ENCODE peak calls at places on chromosomes 5 and 9, in seven cellular contexts. One of them, this sample, is unnamed.

GRCh38 chr5:61784337-61784736 is 452.3 kb downstream of the ZSWIM6 start:
- DNase-seq in endothelial cell of umbilical vein: no peak
- DNase-seq in stimulated activated CD4-positive, alpha-beta T cell treated with anti-CD3 and anti-CD28 coated beads, Interleukin-4, amount 100 ng/mL, for 48 hours: no peak
- DNase-seq in HEK293T: no peak
- DNase-seq in stimulated activated CD8-positive, alpha-beta memory T cell treated with anti-CD3 and anti-CD28 coated beads, Interleukin-4, amount 100 ng/mL, for 4 hours: no peak
- DNase-seq in hippocampal formation: no peak
- DNase-seq in CD8-positive, alpha-beta T cell: no peak
- DNase-seq in this sample: no peak

GRCh38 chr5:107668933-107669542 is 1.7 kb downstream of the EFNA5 start:
- DNase-seq in endothelial cell of umbilical vein: peak
- DNase-seq in stimulated activated CD4-positive, alpha-beta T cell treated with anti-CD3 and anti-CD28 coated beads, Interleukin-4, amount 100 ng/mL, for 48 hours: no peak
- DNase-seq in HEK293T: no peak
- DNase-seq in stimulated activated CD8-positive, alpha-beta memory T cell treated with anti-CD3 and anti-CD28 coated beads, Interleukin-4, amount 100 ng/mL, for 4 hours: no peak
- DNase-seq in hippocampal formation: no peak
- DNase-seq in CD8-positive, alpha-beta T cell: no peak
- DNase-seq in this sample: no peak

GRCh38 chr5:138636401-138636944 is 61.3 kb upstream of the HSPA9 start:
- DNase-seq in endothelial cell of umbilical vein: no peak
- DNase-seq in stimulated activated CD4-positive, alpha-beta T cell treated with anti-CD3 and anti-CD28 coated beads, Interleukin-4, amount 100 ng/mL, for 48 hours: no peak
- DNase-seq in HEK293T: no peak
- DNase-seq in stimulated activated CD8-positive, alpha-beta memory T cell treated with anti-CD3 and anti-CD28 coated beads, Interleukin-4, amount 100 ng/mL, for 4 hours: no peak
- DNase-seq in hippocampal formation: no peak
- DNase-seq in CD8-positive, alpha-beta T cell: no peak
- DNase-seq in this sample: no peak

GRCh38 chr9:129761901-129762359 is 9.1 kb upstream of the PTGES start:
- DNase-seq in endothelial cell of umbilical vein: no peak
- DNase-seq in stimulated activated CD4-positive, alpha-beta T cell treated with anti-CD3 and anti-CD28 coated beads, Interleukin-4, amount 100 ng/mL, for 48 hours: no peak
- DNase-seq in HEK293T: no peak
- DNase-seq in stimulated activated CD8-positive, alpha-beta memory T cell treated with anti-CD3 and anti-CD28 coated beads, Interleukin-4, amount 100 ng/mL, for 4 hours: no peak
- DNase-seq in hippocampal formation: no peak
- DNase-seq in CD8-positive, alpha-beta T cell: no peak
- DNase-seq in this sample: no peak

GRCh38 chr5:34627794-34628193 is 28.3 kb upstream of the RAI14 start:
- DNase-seq in endothelial cell of umbilical vein: peak
- DNase-seq in stimulated activated CD4-positive, alpha-beta T cell treated with anti-CD3 and anti-CD28 coated beads, Interleukin-4, amount 100 ng/mL, for 48 hours: no peak
- DNase-seq in HEK293T: no peak
- DNase-seq in stimulated activated CD8-positive, alpha-beta memory T cell treated with anti-CD3 and anti-CD28 coated beads, Interleukin-4, amount 100 ng/mL, for 4 hours: no peak
- DNase-seq in hippocampal formation: no peak
- DNase-seq in CD8-positive, alpha-beta T cell: no peak
- DNase-seq in this sample: no peak

GRCh38 chr9:20395671-20396070 is 226.6 kb downstream of the MLLT3 start:
- DNase-seq in endothelial cell of umbilical vein: peak
- DNase-seq in stimulated activated CD4-positive, alpha-beta T cell treated with anti-CD3 and anti-CD28 coated beads, Interleukin-4, amount 100 ng/mL, for 48 hours: no peak
- DNase-seq in HEK293T: no peak
- DNase-seq in stimulated activated CD8-positive, alpha-beta memory T cell treated with anti-CD3 and anti-CD28 coated beads, Interleukin-4, amount 100 ng/mL, for 4 hours: no peak
- DNase-seq in hippocampal formation: no peak
- DNase-seq in CD8-positive, alpha-beta T cell: no peak
- DNase-seq in this sample: no peak

GRCh38 chr5:58999804-59000595 is 417.1 kb downstream of the RAB3C start:
- DNase-seq in endothelial cell of umbilical vein: no peak
- DNase-seq in stimulated activated CD4-positive, alpha-beta T cell treated with anti-CD3 and anti-CD28 coated beads, Interleukin-4, amount 100 ng/mL, for 48 hours: no peak
- DNase-seq in HEK293T: peak
- DNase-seq in stimulated activated CD8-positive, alpha-beta memory T cell treated with anti-CD3 and anti-CD28 coated beads, Interleukin-4, amount 100 ng/mL, for 4 hours: no peak
- DNase-seq in hippocampal formation: peak
- DNase-seq in CD8-positive, alpha-beta T cell: no peak
- DNase-seq in this sample: no peak

GRCh38 chr5:172906888-172907287 is 52.3 kb upstream of the RPL26L1 start:
- DNase-seq in endothelial cell of umbilical vein: no peak
- DNase-seq in stimulated activated CD4-positive, alpha-beta T cell treated with anti-CD3 and anti-CD28 coated beads, Interleukin-4, amount 100 ng/mL, for 48 hours: no peak
- DNase-seq in HEK293T: no peak
- DNase-seq in stimulated activated CD8-positive, alpha-beta memory T cell treated with anti-CD3 and anti-CD28 coated beads, Interleukin-4, amount 100 ng/mL, for 4 hours: no peak
- DNase-seq in hippocampal formation: no peak
- DNase-seq in CD8-positive, alpha-beta T cell: no peak
- DNase-seq in this sample: no peak

GRCh38 chr9:121744002-121744686 is 92.7 kb downstream of the DAB2IP start:
- DNase-seq in endothelial cell of umbilical vein: peak
- DNase-seq in stimulated activated CD4-positive, alpha-beta T cell treated with anti-CD3 and anti-CD28 coated beads, Interleukin-4, amount 100 ng/mL, for 48 hours: no peak
- DNase-seq in HEK293T: peak
- DNase-seq in stimulated activated CD8-positive, alpha-beta memory T cell treated with anti-CD3 and anti-CD28 coated beads, Interleukin-4, amount 100 ng/mL, for 4 hours: no peak
- DNase-seq in hippocampal formation: peak
- DNase-seq in CD8-positive, alpha-beta T cell: peak
- DNase-seq in this sample: no peak

GRCh38 chr5:136766456-136766855 is 401.1 kb upstream of the TRPC7 start:
- DNase-seq in endothelial cell of umbilical vein: no peak
- DNase-seq in stimulated activated CD4-positive, alpha-beta T cell treated with anti-CD3 and anti-CD28 coated beads, Interleukin-4, amount 100 ng/mL, for 48 hours: no peak
- DNase-seq in HEK293T: no peak
- DNase-seq in stimulated activated CD8-positive, alpha-beta memory T cell treated with anti-CD3 and anti-CD28 coated beads, Interleukin-4, amount 100 ng/mL, for 4 hours: no peak
- DNase-seq in hippocampal formation: no peak
- DNase-seq in CD8-positive, alpha-beta T cell: no peak
- DNase-seq in this sample: no peak